ENCODE peak calls at places on chromosomes 12 and 14, in six cellular contexts. One of them, this sample, is unnamed.

GRCh38 chr14:20799955-20800544 is 2.6 kb downstream of the RNASE1 start:
- DNase-seq in pancreas: peak; percentile 26
- DNase-seq in esophagus squamous epithelium: peak; percentile 19
- DNase-seq in lung: peak; percentile 78
- DNase-seq in CD8-positive, alpha-beta T cell: no peak
- DNase-seq in OCI-LY7: no peak
- DNase-seq in this sample: no peak

GRCh38 chr12:125377093-125377492 is 311.9 kb downstream of the AACS start:
- DNase-seq in OCI-LY7: no peak
- DNase-seq in CD8-positive, alpha-beta T cell: no peak
- DNase-seq in lung: no peak
- DNase-seq in pancreas: no peak
- DNase-seq in esophagus squamous epithelium: no peak
- DNase-seq in this sample: no peak

GRCh38 chr12:85872497-85873091 is 1.5 kb upstream of the NTS start:
- DNase-seq in lung: no peak
- DNase-seq in OCI-LY7: peak; percentile 67
- DNase-seq in pancreas: no peak
- DNase-seq in esophagus squamous epithelium: no peak
- DNase-seq in CD8-positive, alpha-beta T cell: no peak
- DNase-seq in this sample: peak; percentile 43

GRCh38 chr12:57016348-57016747 is at the start of gene TAC3:
- DNase-seq in pancreas: no peak
- DNase-seq in lung: no peak
- DNase-seq in CD8-positive, alpha-beta T cell: no peak
- DNase-seq in esophagus squamous epithelium: no peak
- DNase-seq in OCI-LY7: no peak
- DNase-seq in this sample: no peak

GRCh38 chr12:85260904-85261303 is 19.1 kb upstream of the ALX1 start:
- DNase-seq in esophagus squamous epithelium: no peak
- DNase-seq in OCI-LY7: no peak
- DNase-seq in pancreas: no peak
- DNase-seq in CD8-positive, alpha-beta T cell: no peak
- DNase-seq in lung: no peak
- DNase-seq in this sample: no peak

GRCh38 chr12:124772467-124773170 is 91.0 kb downstream of the SCARB1 start:
- DNase-seq in OCI-LY7: no peak
- DNase-seq in esophagus squamous epithelium: no peak
- DNase-seq in lung: no peak
- DNase-seq in CD8-positive, alpha-beta T cell: no peak
- DNase-seq in pancreas: no peak
- DNase-seq in this sample: no peak

GRCh38 chr14:32473476-32473875 is 144.4 kb downstream of the AKAP6 start:
- DNase-seq in CD8-positive, alpha-beta T cell: no peak
- DNase-seq in OCI-LY7: no peak
- DNase-seq in lung: peak; percentile 34
- DNase-seq in pancreas: peak; percentile 55
- DNase-seq in esophagus squamous epithelium: no peak
- DNase-seq in this sample: no peak

GRCh38 chr14:40841886-40842285 is 764.8 kb upstream of the LRFN5 start:
- DNase-seq in CD8-positive, alpha-beta T cell: no peak
- DNase-seq in lung: no peak
- DNase-seq in pancreas: no peak
- DNase-seq in OCI-LY7: no peak
- DNase-seq in esophagus squamous epithelium: no peak
- DNase-seq in this sample: no peak

GRCh38 chr12:59425798-59426197 is 170.0 kb upstream of the SLC16A7 start:
- DNase-seq in OCI-LY7: no peak
- DNase-seq in pancreas: no peak
- DNase-seq in esophagus squamous epithelium: no peak
- DNase-seq in lung: no peak
- DNase-seq in CD8-positive, alpha-beta T cell: no peak
- DNase-seq in this sample: no peak

GRCh38 chr12:88638388-88638787 is 58.1 kb upstream of the KITLG start:
- DNase-seq in OCI-LY7: no peak
- DNase-seq in esophagus squamous epithelium: no peak
- DNase-seq in lung: no peak
- DNase-seq in pancreas: no peak
- DNase-seq in CD8-positive, alpha-beta T cell: no peak
- DNase-seq in this sample: no peak

GRCh38 chr12:124381454-124382207 is 86.7 kb downstream of the RFLNA start:
- DNase-seq in OCI-LY7: no peak
- DNase-seq in esophagus squamous epithelium: no peak
- DNase-seq in CD8-positive, alpha-beta T cell: no peak
- DNase-seq in pancreas: peak; percentile 79
- DNase-seq in lung: peak; percentile 90
- DNase-seq in this sample: peak; percentile 78

GRCh38 chr12:119020377-119021360 is 39.3 kb downstream of the SRRM4 start:
- DNase-seq in CD8-positive, alpha-beta T cell: no peak
- DNase-seq in OCI-LY7: peak; percentile 2
- DNase-seq in lung: peak; percentile 48
- DNase-seq in esophagus squamous epithelium: no peak
- DNase-seq in pancreas: peak; percentile 36
- DNase-seq in this sample: no peak

GRCh38 chr14:74612346-74613021 is 447 bp upstream of the LTBP2 start:
- DNase-seq in esophagus squamous epithelium: no peak
- DNase-seq in lung: peak; percentile 69
- DNase-seq in pancreas: peak; percentile 81
- DNase-seq in CD8-positive, alpha-beta T cell: peak; percentile 78
- DNase-seq in OCI-LY7: peak; percentile 86
- DNase-seq in this sample: peak; percentile 55

GRCh38 chr14:67553547-67553946 is 20.5 kb downstream of the PLEKHH1 start:
- DNase-seq in lung: no peak
- DNase-seq in CD8-positive, alpha-beta T cell: no peak
- DNase-seq in esophagus squamous epithelium: no peak
- DNase-seq in pancreas: no peak
- DNase-seq in OCI-LY7: no peak
- DNase-seq in this sample: no peak

GRCh38 chr12:111221296-111222026 is 147.4 kb downstream of the PHETA1 start:
- DNase-seq in pancreas: no peak
- DNase-seq in lung: no peak
- DNase-seq in CD8-positive, alpha-beta T cell: no peak
- DNase-seq in OCI-LY7: no peak
- DNase-seq in esophagus squamous epithelium: no peak
- DNase-seq in this sample: no peak

GRCh38 chr12:61311413-61311812 is 948.8 kb upstream of the USP15 start:
- DNase-seq in esophagus squamous epithelium: no peak
- DNase-seq in pancreas: no peak
- DNase-seq in OCI-LY7: no peak
- DNase-seq in lung: no peak
- DNase-seq in CD8-positive, alpha-beta T cell: no peak
- DNase-seq in this sample: no peak

GRCh38 chr14:56268653-56269052 is 150.4 kb downstream of the PELI2 start:
- DNase-seq in esophagus squamous epithelium: no peak
- DNase-seq in lung: no peak
- DNase-seq in CD8-positive, alpha-beta T cell: no peak
- DNase-seq in pancreas: no peak
- DNase-seq in OCI-LY7: no peak
- DNase-seq in this sample: peak; percentile 72
- H3K27ac ChIP-seq in esophagus squamous epithelium: no peak overlapping the region
- H3K27ac ChIP-seq in lung: no peak overlapping the region
- H3K27ac ChIP-seq in CD8-positive, alpha-beta T cell: no peak overlapping the region
- H3K27ac ChIP-seq in pancreas: no peak overlapping the region
- H3K27ac ChIP-seq in OCI-LY7: no peak overlapping the region
- H3K27ac ChIP-seq in this sample: peak overlapping the region; percentile 48

GRCh38 chr12:45989857-45990467 is 412 bp downstream of the SCAF11 start:
- DNase-seq in pancreas: peak; percentile 69
- DNase-seq in OCI-LY7: no peak
- DNase-seq in CD8-positive, alpha-beta T cell: peak; percentile 61
- DNase-seq in lung: no peak
- DNase-seq in esophagus squamous epithelium: no peak
- DNase-seq in this sample: peak; percentile 33
- TF ChIP-seq CTCF in pancreas: no peak
- TF ChIP-seq CTCF in OCI-LY7: no peak
- TF ChIP-seq CTCF in CD8-positive, alpha-beta T cell: no peak
- TF ChIP-seq CTCF in lung: no peak
- TF ChIP-seq CTCF in esophagus squamous epithelium: no peak
- TF ChIP-seq CTCF in this sample: no peak

GRCh38 chr12:114821571-114821970 is 137.6 kb upstream of the TBX3 start:
- DNase-seq in CD8-positive, alpha-beta T cell: no peak
- DNase-seq in lung: no peak
- DNase-seq in esophagus squamous epithelium: no peak
- DNase-seq in OCI-LY7: no peak
- DNase-seq in pancreas: no peak
- DNase-seq in this sample: no peak

GRCh38 chr12:114827460-114827859 is 143.5 kb upstream of the TBX3 start:
- DNase-seq in esophagus squamous epithelium: no peak
- DNase-seq in OCI-LY7: no peak
- DNase-seq in lung: no peak
- DNase-seq in pancreas: no peak
- DNase-seq in CD8-positive, alpha-beta T cell: no peak
- DNase-seq in this sample: no peak

GRCh38 chr12:114826233-114826632 is 142.3 kb upstream of the TBX3 start:
- DNase-seq in OCI-LY7: no peak
- DNase-seq in CD8-positive, alpha-beta T cell: no peak
- DNase-seq in lung: no peak
- DNase-seq in pancreas: no peak
- DNase-seq in esophagus squamous epithelium: no peak
- DNase-seq in this sample: no peak

GRCh38 chr12:114820773-114821172 is 136.8 kb upstream of the TBX3 start:
- DNase-seq in CD8-positive, alpha-beta T cell: no peak
- DNase-seq in esophagus squamous epithelium: no peak
- DNase-seq in lung: no peak
- DNase-seq in pancreas: no peak
- DNase-seq in OCI-LY7: no peak
- DNase-seq in this sample: no peak

GRCh38 chr12:114823701-114824100 is 139.7 kb upstream of the TBX3 start:
- DNase-seq in esophagus squamous epithelium: no peak
- DNase-seq in lung: no peak
- DNase-seq in CD8-positive, alpha-beta T cell: no peak
- DNase-seq in pancreas: no peak
- DNase-seq in OCI-LY7: no peak
- DNase-seq in this sample: no peak
- H3K4me3 ChIP-seq in esophagus squamous epithelium: no peak overlapping the region
- H3K4me3 ChIP-seq in lung: no peak overlapping the region
- H3K4me3 ChIP-seq in CD8-positive, alpha-beta T cell: no peak overlapping the region
- H3K4me3 ChIP-seq in pancreas: no peak overlapping the region
- H3K4me3 ChIP-seq in OCI-LY7: no peak overlapping the region
- H3K4me3 ChIP-seq in this sample: no peak overlapping the region

DNA sequence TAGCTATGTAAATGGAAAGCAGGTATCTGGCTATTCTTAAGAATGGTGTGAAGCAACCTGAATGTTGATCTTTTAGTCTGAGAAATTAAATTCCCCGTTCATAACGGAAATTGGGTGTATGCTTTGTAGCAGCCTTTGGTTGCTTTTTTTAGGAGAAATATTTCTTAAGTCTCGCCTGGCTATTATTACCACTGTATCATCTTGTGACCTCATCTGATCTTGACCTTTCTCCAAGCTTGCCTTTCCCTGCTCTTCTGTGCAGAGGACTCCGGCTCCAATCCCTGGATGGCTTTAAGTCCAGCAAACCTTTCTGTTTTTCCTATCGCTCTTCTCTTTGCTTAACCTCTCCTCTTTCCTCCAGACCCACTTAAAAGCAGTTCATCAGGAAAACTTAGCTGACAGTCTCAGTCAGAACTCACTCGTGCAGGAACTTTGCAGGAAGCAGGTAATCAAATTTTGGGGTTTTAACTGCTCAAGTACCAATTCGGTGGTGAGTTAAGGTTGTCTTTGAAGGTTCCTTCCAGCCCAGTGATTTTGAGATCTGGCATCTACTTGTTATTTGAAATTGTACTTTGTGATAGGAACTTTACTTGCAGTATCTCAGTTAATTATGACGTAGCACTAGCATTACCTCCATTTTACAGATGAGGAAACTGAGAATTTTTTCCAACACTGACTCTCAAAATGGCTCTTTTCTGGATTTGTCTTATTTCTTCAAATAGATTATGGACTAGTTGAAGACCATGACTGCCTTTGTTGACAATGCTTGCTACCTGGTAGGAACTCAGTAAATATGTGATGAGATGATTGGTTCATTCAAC is 14.1 kb downstream of the PPFIBP1 start:
- DNase-seq in esophagus squamous epithelium: no peak
- DNase-seq in lung: no peak
- DNase-seq in pancreas: no peak
- DNase-seq in CD8-positive, alpha-beta T cell: no peak
- DNase-seq in OCI-LY7: peak; percentile 22
- DNase-seq in this sample: no peak
- H3K27ac ChIP-seq in esophagus squamous epithelium: no peak overlapping the region
- H3K27ac ChIP-seq in lung: no peak overlapping the region
- H3K27ac ChIP-seq in pancreas: no peak overlapping the region
- H3K27ac ChIP-seq in CD8-positive, alpha-beta T cell: no peak overlapping the region
- H3K27ac ChIP-seq in OCI-LY7: no peak overlapping the region
- H3K27ac ChIP-seq in this sample: peak overlapping the region; percentile 7

DNA sequence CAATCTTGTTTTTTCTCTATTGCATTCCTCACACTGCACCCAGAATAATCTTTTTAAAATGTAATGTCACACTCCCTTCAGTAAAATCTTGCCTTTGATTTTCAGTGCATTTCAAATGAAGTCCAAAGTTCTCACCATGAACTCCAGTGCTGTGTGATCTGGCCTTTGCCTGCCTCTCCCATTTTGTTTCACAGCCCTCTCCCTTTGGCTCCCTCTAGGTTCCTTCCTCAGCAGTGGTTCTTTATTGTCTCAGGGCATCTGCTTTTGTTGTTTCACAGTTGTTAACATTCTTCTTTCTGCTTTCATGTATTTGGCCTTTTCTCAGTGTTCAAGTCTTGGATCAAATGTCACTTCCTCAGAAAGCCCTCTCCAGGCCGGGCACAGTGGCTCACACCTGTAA is 84.5 kb upstream of the AMN1 start:
- DNase-seq in OCI-LY7: no peak
- DNase-seq in pancreas: no peak
- DNase-seq in lung: no peak
- DNase-seq in CD8-positive, alpha-beta T cell: no peak
- DNase-seq in esophagus squamous epithelium: no peak
- DNase-seq in this sample: no peak
- TF ChIP-seq CTCF in OCI-LY7: peak; percentile 44
- TF ChIP-seq CTCF in pancreas: no peak
- TF ChIP-seq CTCF in lung: no peak
- TF ChIP-seq CTCF in CD8-positive, alpha-beta T cell: no peak
- TF ChIP-seq CTCF in esophagus squamous epithelium: no peak
- TF ChIP-seq CTCF in this sample: peak; percentile 29

GRCh38 chr12:47887529-47887928 is 17.3 kb downstream of the VDR start:
- DNase-seq in CD8-positive, alpha-beta T cell: no peak
- DNase-seq in lung: no peak
- DNase-seq in OCI-LY7: no peak
- DNase-seq in esophagus squamous epithelium: no peak
- DNase-seq in pancreas: no peak
- DNase-seq in this sample: no peak
- H3K4me3 ChIP-seq in CD8-positive, alpha-beta T cell: no peak overlapping the region
- H3K4me3 ChIP-seq in lung: no peak overlapping the region
- H3K4me3 ChIP-seq in OCI-LY7: no peak overlapping the region
- H3K4me3 ChIP-seq in esophagus squamous epithelium: no peak overlapping the region
- H3K4me3 ChIP-seq in pancreas: no peak overlapping the region
- H3K4me3 ChIP-seq in this sample: no peak overlapping the region